ENCODE peak calls at places on chromosomes 2 and 18, in six cellular contexts. O is HCT116, R is gastrocnemius medialis, M is uterus, D is transverse colon, W is H54. I is an unnamed sample.

GRCh38 chr2:43011142-43011491 is 215.3 kb downstream of the ZFP36L2 start:
- DNase-seq in O (no peak), R (no peak), M (no peak), D (no peak), W (no peak), I (no peak)

GRCh38 chr2:47501374-47502200 is 98.6 kb downstream of the MSH2 start:
- DNase-seq in O (no peak), R (no peak), M (no peak), D (no peak), W (no peak), I (no peak)

GRCh38 chr2:218745559-218746469 is 35.2 kb downstream of the TTLL4 start:
- DNase-seq in O (peak), R (no peak), M (no peak), D (no peak), W (no peak), I (no peak)

GRCh38 chr2:191115391-191115790 is 35.4 kb downstream of the STAT4 start:
- DNase-seq in O (no peak), R (no peak), M (no peak), D (no peak), W (no peak), I (no peak)

GRCh38 chr18:73768043-73768442 is 379.6 kb downstream of the FBXO15 start:
- DNase-seq in O (no peak), R (no peak), M (no peak), D (no peak), W (no peak), I (no peak)

GRCh38 chr2:160224060-160224459 is 24.0 kb upstream of the ITGB6 start:
- DNase-seq in O (peak), R (peak), M (no peak), D (no peak), W (peak), I (peak)

GRCh38 chr2:96509114-96509846 is 4.1 kb upstream of the NEURL3 start:
- DNase-seq in O (peak), R (peak), M (peak), D (peak), W (peak), I (peak)

GRCh38 chr18:21444465-21445023 is 156.0 kb downstream of the ESCO1 start:
- DNase-seq in O (peak), R (peak), M (no peak), D (peak), W (no peak), I (peak)

GRCh38 chr2:131148426-131148825 is 43.3 kb downstream of the PLEKHB2 start:
- DNase-seq in O (no peak), R (no peak), M (no peak), D (no peak), W (no peak), I (no peak)

GRCh38 chr2:39541011-39541930 is 104.2 kb upstream of the MAP4K3 start:
- DNase-seq in O (no peak), R (no peak), M (no peak), D (no peak), W (no peak), I (no peak)

GRCh38 chr2:86238354-86238753 is 39.1 kb downstream of the MRPL35 start:
- DNase-seq in O (no peak), R (no peak), M (no peak), D (no peak), W (no peak), I (peak)

GRCh38 chr2:188787002-188787660 is 187.0 kb upstream of the COL3A1 start:
- DNase-seq in O (peak), R (no peak), M (no peak), D (no peak), W (no peak), I (no peak)

GRCh38 chr2:23513245-23513880 is 128.4 kb downstream of the KLHL29 start:
- DNase-seq in O (no peak), R (no peak), M (peak), D (peak), W (no peak), I (no peak)

GRCh38 chr2:205403244-205403845 is 279.0 kb upstream of the NRP2 start:
- DNase-seq in O (no peak), R (no peak), M (no peak), D (no peak), W (no peak), I (no peak)

GRCh38 chr2:181724662-181725061 is 44.3 kb upstream of the NEUROD1 start:
- DNase-seq in O (no peak), R (no peak), M (no peak), D (no peak), W (no peak), I (no peak)

GRCh38 chr2:43619511-43619910 is 17.5 kb upstream of the PLEKHH2 start:
- DNase-seq in O (no peak), R (no peak), M (no peak), D (no peak), W (no peak), I (no peak)

GRCh38 chr2:53786371-53787254 is at the start of the genes ASB3 and ERLEC1:
- DNase-seq in O (peak), R (peak), M (peak), D (peak), W (peak), I (peak)

GRCh38 chr18:2871111-2871720 is 24.4 kb downstream of the EMILIN2 start:
- DNase-seq in O (no peak), R (no peak), M (no peak), D (no peak), W (no peak), I (no peak)

GRCh38 chr2:30410217-30410616 is 36.8 kb upstream of the LCLAT1 start:
- DNase-seq in O (no peak), R (no peak), M (no peak), D (no peak), W (no peak), I (no peak)

GRCh38 chr2:148645135-148645924 is 779 bp downstream of the EPC2 start:
- DNase-seq in O (peak), R (peak), M (peak), D (peak), W (peak), I (peak)

GRCh38 chr2:101883860-101884259 is 107.9 kb upstream of the IL1R2 start:
- DNase-seq in O (peak), R (no peak), M (no peak), D (peak), W (peak), I (peak)

GRCh38 chr2:114442545-114442944 is at the start of gene DPP10:
- DNase-seq in O (no peak), R (no peak), M (no peak), D (peak), W (no peak), I (no peak)

GRCh38 chr2:177574357-177574756 is 181.8 kb downstream of the AGPS start:
- DNase-seq in O (no peak), R (no peak), M (no peak), D (no peak), W (no peak), I (no peak)

GRCh38 chr2:31384771-31385276 is 29.7 kb downstream of the XDH start:
- DNase-seq in O (peak), R (peak), M (no peak), D (no peak), W (peak), I (no peak)

GRCh38 chr2:55923091-55923977 is at the start of gene EFEMP1:
- DNase-seq in O (no peak), R (peak), M (peak), D (peak), W (peak), I (peak)

GRCh38 chr2:66134113-66134730 is 300.7 kb upstream of the MEIS1 start:
- DNase-seq in O (no peak), R (no peak), M (no peak), D (no peak), W (no peak), I (no peak)

GRCh38 chr2:15584316-15584715 is 7.4 kb upstream of the DDX1 start:
- DNase-seq in O (no peak), R (no peak), M (no peak), D (no peak), W (no peak), I (no peak)
- TF ChIP-seq POLR2A in O (no peak), R (no peak), M (no peak), D (no peak), W (no peak), I (no peak)

DNA sequence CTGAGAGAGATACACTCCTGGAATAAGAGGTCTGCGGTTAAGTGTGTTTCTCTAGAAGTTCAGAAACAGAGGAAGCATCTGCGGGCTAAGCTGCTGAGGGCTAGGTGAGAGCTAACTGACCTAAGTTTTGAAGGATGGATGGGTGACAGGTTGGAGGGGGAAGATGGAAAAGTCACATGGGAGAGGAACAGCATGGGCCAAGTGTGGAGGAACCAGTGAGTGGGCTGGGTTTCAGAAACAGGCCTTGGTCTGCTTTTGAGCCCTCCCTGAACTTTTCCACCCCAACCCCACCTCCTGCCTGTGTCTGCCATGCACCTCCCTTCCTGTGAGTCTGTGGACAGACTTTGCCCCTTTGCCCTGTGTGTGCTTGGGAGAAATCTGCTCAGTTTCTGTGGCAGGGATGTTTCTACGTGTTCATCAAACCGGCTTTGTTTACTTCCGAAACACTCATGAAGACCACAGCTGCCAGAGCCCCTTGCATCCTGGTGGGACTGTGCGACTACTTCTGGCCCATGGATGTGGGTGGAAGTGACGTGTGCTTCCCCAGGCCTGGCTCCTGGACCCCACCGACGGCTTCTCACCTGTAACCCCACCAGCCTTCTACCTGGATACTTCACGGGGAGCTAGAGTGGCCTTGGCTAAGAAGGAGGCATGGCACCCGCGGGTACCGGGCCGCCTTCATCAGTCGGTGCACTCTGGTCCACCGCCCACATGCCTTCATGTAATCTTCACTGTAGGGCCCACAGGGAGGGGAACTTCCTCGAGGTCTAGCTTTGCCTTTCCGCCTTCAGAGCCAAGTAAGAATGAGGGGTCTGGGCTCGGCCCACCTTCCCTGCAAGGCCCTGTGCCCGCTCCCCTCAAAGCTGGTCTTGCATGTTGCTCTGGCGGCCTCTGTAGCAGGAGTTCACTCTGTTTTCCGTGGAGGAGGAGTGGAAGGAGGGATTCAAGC is 1.4 kb upstream of the HPCAL1 start:
- DNase-seq in O (no peak), R (no peak), M (no peak), D (peak), W (no peak), I (no peak)
- TF ChIP-seq POLR2A in O (no peak), R (no peak), M (no peak), D (no peak), W (no peak), I (no peak)

DNA sequence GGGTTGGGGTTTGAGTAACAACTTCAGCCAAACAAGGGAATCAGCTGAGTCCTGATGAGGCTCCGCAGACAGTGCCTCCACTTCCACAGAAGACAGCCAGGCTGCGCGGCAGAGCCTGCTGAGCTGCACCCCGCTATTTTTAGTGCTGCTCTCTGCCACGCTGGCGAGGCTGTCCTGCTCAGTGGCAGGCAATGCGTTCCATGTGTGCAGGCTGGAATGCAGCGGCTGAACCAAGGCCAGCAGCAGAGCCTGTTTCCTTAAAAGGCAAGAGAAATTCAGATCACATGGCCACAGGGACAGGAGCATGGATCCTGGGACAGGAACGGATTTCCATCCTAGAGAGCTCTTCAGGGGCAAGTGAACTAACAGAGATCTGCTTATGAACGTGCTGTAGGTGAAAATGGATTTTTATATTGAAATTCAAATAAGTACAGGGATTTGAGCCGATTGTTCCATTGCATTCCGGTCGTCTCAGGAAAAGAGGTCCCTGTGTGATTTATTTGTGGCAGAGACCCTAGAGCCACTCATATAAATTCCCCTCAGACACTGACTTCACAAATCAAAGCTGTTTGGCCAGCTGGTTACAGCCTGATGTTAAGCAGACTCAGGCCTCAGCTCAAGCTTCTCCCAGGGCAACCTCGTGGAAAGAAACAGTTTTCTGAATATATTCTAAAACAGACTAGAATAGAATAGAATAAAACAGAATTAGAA is 98.6 kb downstream of the COL6A3 start:
- DNase-seq in O (no peak), R (peak), M (peak), D (peak), W (peak), I (no peak)
- TF ChIP-seq POLR2A in O (no peak), R (no peak), M (no peak), D (peak), W (peak), I (no peak)

GRCh38 chr2:201407265-201407664 is 44.0 kb downstream of the TRAK2 start:
- DNase-seq in O (no peak), R (no peak), M (no peak), D (no peak), W (no peak), I (no peak)

GRCh38 chr2:201404699-201405275 is 46.5 kb downstream of the TRAK2 start:
- DNase-seq in O (no peak), R (no peak), M (no peak), D (no peak), W (no peak), I (no peak)

GRCh38 chr2:201408931-201409330 is 42.3 kb downstream of the TRAK2 start:
- DNase-seq in O (no peak), R (no peak), M (no peak), D (no peak), W (no peak), I (no peak)

GRCh38 chr2:201403904-201404303 is 46.8 kb upstream of the FLACC1 start:
- DNase-seq in O (no peak), R (no peak), M (no peak), D (no peak), W (no peak), I (no peak)

DNA sequence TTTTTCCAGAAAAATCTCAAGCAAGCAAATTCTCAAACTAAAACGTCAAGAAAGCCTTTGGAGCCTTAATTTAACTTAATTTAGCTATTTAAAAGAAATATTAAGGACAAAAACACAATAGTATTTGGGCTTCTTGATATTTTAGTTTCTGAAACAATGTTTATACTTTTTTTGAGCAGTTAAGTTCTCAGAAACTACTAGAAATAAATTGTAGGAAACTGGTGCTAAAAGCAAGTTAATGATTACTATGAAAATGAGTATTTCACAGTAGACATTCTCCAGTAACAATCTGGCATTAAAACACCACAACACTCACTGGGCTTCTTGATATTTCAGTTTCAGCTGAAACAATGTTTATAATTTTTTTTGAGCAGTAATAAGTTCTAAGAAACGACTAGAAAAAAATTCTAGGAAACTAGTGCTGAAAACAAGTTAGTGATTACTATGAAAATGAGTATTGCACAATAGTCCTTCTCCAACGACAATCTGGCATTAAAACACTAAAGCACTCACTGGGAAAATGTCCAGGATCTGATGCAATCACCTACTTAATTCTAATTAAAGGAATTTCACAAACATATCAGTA is 45.1 kb downstream of the TRAK2 start:
- DNase-seq in O (no peak), R (no peak), M (peak), D (no peak), W (no peak), I (no peak)
- TF ChIP-seq POLR2A in O (no peak), R (no peak), M (no peak), D (no peak), W (no peak), I (no peak)

DNA sequence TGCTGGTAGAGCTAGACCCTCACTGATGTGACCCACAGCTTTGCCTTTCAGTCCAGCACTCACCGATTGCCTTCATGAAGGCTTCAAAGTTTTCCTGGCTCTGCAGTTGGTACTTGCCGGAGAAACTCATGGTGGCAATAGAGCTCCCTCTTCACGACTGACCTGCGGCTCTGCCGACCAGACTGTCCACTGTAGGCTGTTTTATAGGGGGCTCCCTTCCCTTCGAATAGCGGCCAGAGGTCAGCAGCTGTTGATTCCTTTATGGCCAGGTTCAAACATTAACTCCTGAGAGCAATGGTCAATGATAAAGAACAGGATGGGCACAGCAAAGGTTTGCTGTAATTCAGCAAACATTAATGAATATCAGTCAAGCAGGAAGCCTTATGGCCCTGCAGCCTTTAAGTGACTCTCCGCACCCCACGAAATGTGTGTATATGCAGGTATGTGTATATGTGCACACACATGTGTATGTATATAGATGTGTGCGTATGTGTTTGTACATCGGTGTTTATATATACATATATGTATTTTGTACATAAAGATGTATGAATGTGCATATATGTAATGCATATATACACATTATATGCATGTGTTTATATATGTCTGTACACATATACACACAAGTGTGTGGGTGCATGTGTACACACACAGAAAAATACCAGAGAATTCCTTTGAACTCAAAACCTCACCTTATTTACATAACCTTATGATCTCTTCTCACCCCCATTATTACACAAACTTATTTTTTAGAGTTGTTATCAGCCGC is at the start of gene FABP1:
- DNase-seq in O (no peak), R (no peak), M (no peak), D (peak), W (no peak), I (no peak)
- TF ChIP-seq POLR2A in O (no peak), R (no peak), M (no peak), D (peak), W (no peak), I (no peak)

GRCh38 chr2:239313251-239313650 is 87.6 kb downstream of the HDAC4 start:
- DNase-seq in O (no peak), R (peak), M (no peak), D (no peak), W (no peak), I (no peak)
- TF ChIP-seq POLR2A in O (no peak), R (no peak), M (no peak), D (no peak), W (no peak), I (no peak)

DNA sequence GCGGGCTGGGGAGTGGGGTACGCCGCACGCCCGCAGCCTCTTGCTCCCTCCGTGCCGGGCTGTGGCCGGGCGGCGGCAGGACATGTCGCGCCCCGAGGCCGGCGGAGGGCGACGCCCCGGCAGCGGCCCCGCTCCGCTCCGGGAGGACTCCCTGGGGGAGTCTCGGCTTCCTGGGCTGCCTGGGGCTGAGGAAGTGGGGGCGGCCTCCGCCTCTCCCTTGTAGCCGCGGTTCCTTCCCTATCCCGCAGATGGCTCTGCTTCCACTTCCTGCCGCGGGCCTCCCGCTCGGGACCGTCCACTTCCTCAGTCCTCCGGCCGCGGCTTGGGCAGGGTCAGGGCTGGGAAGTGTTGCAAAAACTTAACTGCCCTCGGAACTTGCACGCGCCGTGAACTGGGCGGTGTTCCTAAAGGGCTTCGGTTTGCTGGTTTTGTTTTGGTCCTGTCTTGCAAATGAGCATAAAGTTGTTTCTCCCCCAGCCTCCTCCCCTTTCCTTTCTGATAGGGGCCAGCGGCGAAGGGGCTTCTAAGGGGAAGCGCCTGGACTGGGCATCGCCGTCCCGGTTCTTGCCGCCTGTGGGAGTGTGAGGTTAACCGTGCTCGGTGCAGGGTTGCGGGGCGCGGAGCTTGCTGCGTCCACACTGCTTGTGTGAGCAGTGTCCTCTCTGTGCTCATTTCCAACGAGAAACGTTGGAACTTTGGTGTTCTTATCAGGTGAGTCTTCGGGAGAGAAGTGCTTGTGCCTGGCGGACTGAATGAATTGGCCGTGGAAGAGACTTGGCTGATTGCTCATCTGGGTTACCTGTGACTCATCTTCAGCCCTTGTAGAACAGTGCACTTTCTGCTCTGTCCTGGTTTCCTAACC is 600 bp downstream of the RALB start:
- DNase-seq in O (no peak), R (peak), M (peak), D (peak), W (peak), I (peak)
- TF ChIP-seq POLR2A in O (no peak), R (peak), M (no peak), D (no peak), W (no peak), I (no peak)

I was measured in GM12891.